ENCODE peak calls at places on chromosomes 7 and 10, in ten cellular contexts. O is heart right ventricle; A is kidney epithelial cell; H is AG09319; C is CD8-positive, alpha-beta T cell; M is neural crest cell; P is epithelial cell of esophagus; J is B cell; N is cardiac fibroblast; L is left ventricle myocardium inferior. T is an unnamed sample.

GRCh38 chr10:86357041-86357440 is 9.6 kb downstream of the GRID1 start:
- DNase-seq in O (no peak), A (no peak), H (no peak), C (no peak), M (no peak), P (no peak), J (no peak), N (no peak), L (no peak), T (no peak)

GRCh38 chr10:62851449-62851848 is 35.3 kb upstream of the EGR2 start:
- DNase-seq in O (no peak), A (no peak), H (no peak), C (no peak), M (no peak), P (peak; percentile 27), J (no peak), N (peak; percentile 17), L (no peak), T (no peak)

GRCh38 chr7:43592321-43592720 is 9.4 kb downstream of the STK17A start:
- DNase-seq in O (no peak), A (no peak), H (no peak), C (no peak), M (no peak), P (peak; percentile 43), J (no peak), N (no peak), L (no peak), T (no peak)

GRCh38 chr10:73922007-73922863 is 11.3 kb downstream of the PLAU start:
- DNase-seq in O (no peak), A (no peak), H (no peak), C (peak; percentile 7), M (no peak), P (no peak), J (no peak), N (no peak), L (no peak), T (no peak)

GRCh38 chr7:158947627-158948026 is 91.3 kb downstream of the DYNC2I1 start:
- DNase-seq in O (no peak), A (no peak), H (no peak), C (no peak), M (no peak), P (no peak), J (no peak), N (no peak), L (no peak), T (no peak)

GRCh38 chr10:98361131-98361633 is 53.8 kb downstream of the PYROXD2 start:
- DNase-seq in O (peak; percentile 72), A (peak; percentile 66), H (peak; percentile 92), C (no peak), M (peak; percentile 40), P (peak; percentile 95), J (no peak), N (peak; percentile 99), L (peak; percentile 81), T (no peak)

GRCh38 chr7:27148031-27148775 is 629 bp upstream of the HOXA6 start:
- DNase-seq in O (no peak), A (no peak), H (no peak), C (no peak), M (no peak), P (no peak), J (peak; percentile 40), N (no peak), L (no peak), T (peak; percentile 39)

GRCh38 chr10:132023092-132023811 is 41.5 kb upstream of the BNIP3 start:
- DNase-seq in O (peak; percentile 89), A (peak; percentile 18), H (peak; percentile 37), C (peak; percentile 69), M (peak; percentile 87), P (peak; percentile 80), J (peak; percentile 75), N (peak; percentile 83), L (peak; percentile 82), T (peak; percentile 63)

GRCh38 chr10:77290528-77291155 is 347.0 kb downstream of the KCNMA1 start:
- DNase-seq in O (no peak), A (peak; percentile 97), H (peak; percentile 70), C (no peak), M (no peak), P (peak; percentile 88), J (no peak), N (peak; percentile 64), L (no peak), T (no peak)

GRCh38 chr10:124173298-124173900 is 80.0 kb upstream of the CHST15 start:
- DNase-seq in O (no peak), A (no peak), H (no peak), C (no peak), M (no peak), P (no peak), J (no peak), N (no peak), L (no peak), T (no peak)

GRCh38 chr7:78607099-78607498 is 808.5 kb downstream of the PHTF2 start:
- DNase-seq in O (no peak), A (no peak), H (no peak), C (no peak), M (no peak), P (peak; percentile 17), J (no peak), N (no peak), L (no peak), T (no peak)
- TF ChIP-seq CTCF in O (no peak), A (peak; percentile 43), H (no peak), C (no peak), M (peak; percentile 33), P (peak; percentile 45), J (no peak), N (peak; percentile 30), L (no peak), T (peak; percentile 15)

GRCh38 chr7:139321071-139321745 is 19.9 kb upstream of the FMC1 start:
- DNase-seq in O (no peak), A (no peak), H (no peak), C (no peak), M (no peak), P (peak; percentile 51), J (no peak), N (peak; percentile 51), L (no peak), T (no peak)
- TF ChIP-seq CTCF in O (no peak), A (peak; percentile 36), H (peak; percentile 23), C (no peak), M (no peak), P (peak; percentile 66), J (no peak), N (peak; percentile 48), L (no peak), T (peak; percentile 35)

GRCh38 chr10:69636626-69637550 is 6.8 kb downstream of the FAM241B start:
- DNase-seq in O (no peak), A (no peak), H (no peak), C (no peak), M (no peak), P (peak; percentile 66), J (no peak), N (no peak), L (no peak), T (no peak)
- TF ChIP-seq CTCF in O (no peak), A (peak; percentile 53), H (no peak), C (no peak), M (peak; percentile 36), P (peak; percentile 75), J (no peak), N (peak; percentile 21), L (peak; percentile 53), T (peak; percentile 17)

GRCh38 chr10:48215148-48215982 is 59.1 kb downstream of the FRMPD2 start:
- DNase-seq in O (peak; percentile 26), A (no peak), H (no peak), C (no peak), M (peak; percentile 57), P (peak; percentile 86), J (peak; percentile 15), N (peak; percentile 53), L (no peak), T (peak; percentile 49)
- TF ChIP-seq CTCF in O (peak; percentile 36), A (peak; percentile 83), H (peak; percentile 62), C (peak; percentile 38), M (peak; percentile 79), P (peak; percentile 85), J (peak; percentile 47), N (peak; percentile 90), L (peak; percentile 64), T (peak; percentile 79)

T was measured in progenitor cell of endocrine pancreas.